ENCODE peak calls at places on chromosomes 6 and 20, in seven cellular contexts. One of them, this sample, is unnamed.

GRCh38 chr6:168115748-168116445 is 36.9 kb upstream of the FRMD1 start:
- DNase-seq in H1: no peak
- DNase-seq in SK-N-SH: no peak
- DNase-seq in HCT116: no peak
- DNase-seq in K562: no peak
- DNase-seq in GM12878: no peak
- DNase-seq in HepG2: no peak
- DNase-seq in this sample: no peak

GRCh38 chr6:144283781-144284473 is 1.2 kb upstream of the UTRN start:
- DNase-seq in H1: no peak
- DNase-seq in SK-N-SH: no peak
- DNase-seq in HCT116: no peak
- DNase-seq in K562: no peak
- DNase-seq in GM12878: no peak
- DNase-seq in HepG2: no peak
- DNase-seq in this sample: no peak

GRCh38 chr6:97697450-97697849 is 414.4 kb upstream of the MMS22L start:
- DNase-seq in H1: no peak
- DNase-seq in SK-N-SH: no peak
- DNase-seq in HCT116: no peak
- DNase-seq in K562: no peak
- DNase-seq in GM12878: no peak
- DNase-seq in HepG2: no peak
- DNase-seq in this sample: no peak

GRCh38 chr6:163955131-163955530 is 540.6 kb downstream of the QKI start:
- DNase-seq in H1: no peak
- DNase-seq in SK-N-SH: no peak
- DNase-seq in HCT116: no peak
- DNase-seq in K562: no peak
- DNase-seq in GM12878: no peak
- DNase-seq in HepG2: no peak
- DNase-seq in this sample: no peak

GRCh38 chr6:46217671-46218131 is 46.9 kb upstream of the ENPP5 start:
- DNase-seq in H1: no peak
- DNase-seq in SK-N-SH: no peak
- DNase-seq in HCT116: no peak
- DNase-seq in K562: no peak
- DNase-seq in GM12878: peak
- DNase-seq in HepG2: no peak
- DNase-seq in this sample: no peak

GRCh38 chr6:161163466-161164181 is 110.2 kb downstream of the AGPAT4 start:
- DNase-seq in H1: no peak
- DNase-seq in SK-N-SH: no peak
- DNase-seq in HCT116: no peak
- DNase-seq in K562: no peak
- DNase-seq in GM12878: no peak
- DNase-seq in HepG2: no peak
- DNase-seq in this sample: no peak

GRCh38 chr20:53918010-53918311 is 152.4 kb downstream of the BCAS1 start:
- DNase-seq in H1: no peak
- DNase-seq in SK-N-SH: no peak
- DNase-seq in HCT116: no peak
- DNase-seq in K562: no peak
- DNase-seq in GM12878: no peak
- DNase-seq in HepG2: no peak
- DNase-seq in this sample: no peak

GRCh38 chr6:31680841-31681671 is at the start of gene LY6G5C:
- DNase-seq in H1: no peak
- DNase-seq in SK-N-SH: peak
- DNase-seq in HCT116: peak
- DNase-seq in K562: peak
- DNase-seq in GM12878: no peak
- DNase-seq in HepG2: peak
- DNase-seq in this sample: peak

GRCh38 chr6:39899540-39900295 is 34.5 kb downstream of the MOCS1 start:
- DNase-seq in H1: no peak
- DNase-seq in SK-N-SH: no peak
- DNase-seq in HCT116: no peak
- DNase-seq in K562: no peak
- DNase-seq in GM12878: no peak
- DNase-seq in HepG2: no peak
- DNase-seq in this sample: no peak

GRCh38 chr20:62741701-62742491 is 33.3 kb downstream of the NTSR1 start:
- DNase-seq in H1: no peak
- DNase-seq in SK-N-SH: no peak
- DNase-seq in HCT116: no peak
- DNase-seq in K562: no peak
- DNase-seq in GM12878: no peak
- DNase-seq in HepG2: no peak
- DNase-seq in this sample: no peak

GRCh38 chr6:107511410-107512070 is 21.6 kb downstream of the SOBP start:
- DNase-seq in H1: no peak
- DNase-seq in SK-N-SH: no peak
- DNase-seq in HCT116: no peak
- DNase-seq in K562: no peak
- DNase-seq in GM12878: no peak
- DNase-seq in HepG2: no peak
- DNase-seq in this sample: no peak

GRCh38 chr6:35967059-35967769 is 46.3 kb upstream of the SRPK1 start:
- DNase-seq in H1: no peak
- DNase-seq in SK-N-SH: no peak
- DNase-seq in HCT116: no peak
- DNase-seq in K562: no peak
- DNase-seq in GM12878: no peak
- DNase-seq in HepG2: peak
- DNase-seq in this sample: no peak

GRCh38 chr6:110874880-110875547 is 429 bp downstream of the AMD1 start:
- DNase-seq in H1: no peak
- DNase-seq in SK-N-SH: peak
- DNase-seq in HCT116: no peak
- DNase-seq in K562: no peak
- DNase-seq in GM12878: no peak
- DNase-seq in HepG2: no peak
- DNase-seq in this sample: peak

GRCh38 chr6:166589334-166589731 is 2.9 kb upstream of the RAMACL start:
- DNase-seq in H1: no peak
- DNase-seq in SK-N-SH: no peak
- DNase-seq in HCT116: no peak
- DNase-seq in K562: no peak
- DNase-seq in GM12878: peak
- DNase-seq in HepG2: no peak
- DNase-seq in this sample: no peak

GRCh38 chr6:141313986-141314385 is 818.7 kb upstream of the GJE1 start:
- DNase-seq in H1: no peak
- DNase-seq in SK-N-SH: no peak
- DNase-seq in HCT116: no peak
- DNase-seq in K562: no peak
- DNase-seq in GM12878: no peak
- DNase-seq in HepG2: peak
- DNase-seq in this sample: no peak

GRCh38 chr6:100472674-100473073 is 8.0 kb upstream of the SIM1 start:
- DNase-seq in H1: no peak
- DNase-seq in SK-N-SH: no peak
- DNase-seq in HCT116: no peak
- DNase-seq in K562: no peak
- DNase-seq in GM12878: peak
- DNase-seq in HepG2: no peak
- DNase-seq in this sample: no peak

GRCh38 chr20:39271205-39271604 is 309.1 kb downstream of the DHX35 start:
- DNase-seq in H1: no peak
- DNase-seq in SK-N-SH: no peak
- DNase-seq in HCT116: no peak
- DNase-seq in K562: no peak
- DNase-seq in GM12878: no peak
- DNase-seq in HepG2: no peak
- DNase-seq in this sample: no peak

GRCh38 chr20:1333462-1334369 is 4.8 kb upstream of the SDCBP2 start:
- DNase-seq in H1: no peak
- DNase-seq in SK-N-SH: no peak
- DNase-seq in HCT116: no peak
- DNase-seq in K562: no peak
- DNase-seq in GM12878: no peak
- DNase-seq in HepG2: no peak
- DNase-seq in this sample: no peak

GRCh38 chr20:35773154-35773751 is 1.4 kb downstream of the PHF20 start:
- DNase-seq in H1: no peak
- DNase-seq in SK-N-SH: no peak
- DNase-seq in HCT116: no peak
- DNase-seq in K562: peak
- DNase-seq in GM12878: peak
- DNase-seq in HepG2: no peak
- DNase-seq in this sample: no peak

GRCh38 chr6:152170702-152171667 is 363.5 kb downstream of the ESR1 start:
- DNase-seq in H1: no peak
- DNase-seq in SK-N-SH: no peak
- DNase-seq in HCT116: no peak
- DNase-seq in K562: no peak
- DNase-seq in GM12878: peak
- DNase-seq in HepG2: peak
- DNase-seq in this sample: peak

DNA sequence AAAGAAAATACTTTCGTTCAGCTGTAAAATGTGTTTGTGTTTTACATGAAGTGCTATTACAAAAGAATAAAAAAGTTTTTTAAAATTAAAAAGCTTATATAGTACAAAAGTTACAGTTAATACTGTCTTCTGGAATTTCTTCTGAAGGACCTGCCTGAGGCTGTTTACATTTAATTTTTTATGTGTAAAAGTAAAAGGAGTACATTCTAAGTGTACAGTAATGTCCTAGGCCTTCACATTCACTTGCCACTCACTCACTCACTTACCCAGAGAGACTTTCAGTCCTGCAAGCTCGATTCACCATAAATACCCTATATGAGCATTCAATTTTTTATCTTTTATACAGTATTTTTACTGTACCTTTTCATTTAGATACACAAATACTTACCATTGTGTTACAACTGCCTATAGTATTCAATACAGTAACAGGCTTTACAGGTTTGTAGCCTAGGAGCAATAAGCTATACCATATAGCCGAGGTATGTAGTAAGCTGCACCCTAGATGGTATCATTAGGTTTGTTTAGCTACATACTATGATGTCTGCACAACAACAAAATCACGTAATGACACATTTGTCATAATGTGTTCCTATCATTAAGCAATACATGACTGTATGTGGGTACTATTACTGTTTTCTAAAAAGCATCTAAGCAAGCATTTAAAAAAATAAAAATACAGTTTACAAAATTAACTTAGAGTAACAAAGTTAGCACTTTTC is 33.0 kb downstream of the RNF146 start:
- DNase-seq in H1: no peak
- DNase-seq in SK-N-SH: no peak
- DNase-seq in HCT116: no peak
- DNase-seq in K562: no peak
- DNase-seq in GM12878: no peak
- DNase-seq in HepG2: no peak
- DNase-seq in this sample: no peak
- TF ChIP-seq JUND in H1: no peak
- TF ChIP-seq JUND in SK-N-SH: no peak
- TF ChIP-seq JUND in HCT116: no peak
- TF ChIP-seq JUND in K562: no peak
- TF ChIP-seq JUND in GM12878: no peak
- TF ChIP-seq JUND in HepG2: no peak
- TF ChIP-seq JUND in this sample: no peak

DNA sequence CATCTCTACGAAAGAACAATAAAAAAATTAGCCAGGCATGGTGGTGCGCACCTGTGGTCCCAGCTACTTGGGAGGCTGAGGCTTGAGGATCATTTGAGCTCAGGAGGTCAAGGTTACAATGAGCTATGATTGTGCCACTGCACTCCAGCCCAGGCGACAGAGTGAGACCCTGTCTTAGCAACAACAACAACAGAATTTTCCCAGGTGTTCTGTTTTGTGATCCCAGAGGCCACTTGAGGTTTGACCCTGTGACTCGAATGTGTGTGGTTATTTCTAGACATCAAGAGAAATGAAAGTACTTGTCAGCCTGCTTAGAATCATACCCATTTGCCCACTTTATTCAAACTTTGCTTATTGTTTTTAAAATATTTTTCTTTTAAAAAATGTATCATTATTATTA is 117.6 kb upstream of the CLDN20 start:
- DNase-seq in H1: no peak
- DNase-seq in SK-N-SH: no peak
- DNase-seq in HCT116: no peak
- DNase-seq in K562: no peak
- DNase-seq in GM12878: no peak
- DNase-seq in HepG2: no peak
- DNase-seq in this sample: no peak
- TF ChIP-seq JUND in H1: no peak
- TF ChIP-seq JUND in SK-N-SH: no peak
- TF ChIP-seq JUND in HCT116: no peak
- TF ChIP-seq JUND in K562: no peak
- TF ChIP-seq JUND in GM12878: no peak
- TF ChIP-seq JUND in HepG2: no peak
- TF ChIP-seq JUND in this sample: no peak

DNA sequence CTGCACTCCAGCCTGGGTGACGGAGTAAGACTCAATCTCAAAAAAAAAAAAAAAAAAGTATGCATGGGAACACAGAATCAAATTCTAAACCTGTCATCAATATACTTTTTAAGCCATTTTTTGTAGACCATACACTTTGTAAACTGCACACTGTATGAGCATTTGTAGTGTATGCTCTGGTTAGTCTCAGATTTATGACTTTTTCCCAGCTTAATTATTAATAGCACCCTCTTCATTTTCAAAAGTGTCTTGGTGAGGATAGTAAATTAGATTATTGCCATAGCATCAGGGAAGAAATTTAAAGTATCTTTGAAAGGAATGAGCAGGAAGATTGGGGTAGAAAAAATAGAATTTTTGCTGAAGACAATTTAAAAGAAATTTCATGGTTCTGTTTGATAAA is 330.8 kb upstream of the RSPO3 start:
- DNase-seq in H1: no peak
- DNase-seq in SK-N-SH: no peak
- DNase-seq in HCT116: no peak
- DNase-seq in K562: no peak
- DNase-seq in GM12878: no peak
- DNase-seq in HepG2: no peak
- DNase-seq in this sample: no peak
- TF ChIP-seq JUND in H1: no peak
- TF ChIP-seq JUND in SK-N-SH: no peak
- TF ChIP-seq JUND in HCT116: no peak
- TF ChIP-seq JUND in K562: no peak
- TF ChIP-seq JUND in GM12878: no peak
- TF ChIP-seq JUND in HepG2: no peak
- TF ChIP-seq JUND in this sample: no peak

DNA sequence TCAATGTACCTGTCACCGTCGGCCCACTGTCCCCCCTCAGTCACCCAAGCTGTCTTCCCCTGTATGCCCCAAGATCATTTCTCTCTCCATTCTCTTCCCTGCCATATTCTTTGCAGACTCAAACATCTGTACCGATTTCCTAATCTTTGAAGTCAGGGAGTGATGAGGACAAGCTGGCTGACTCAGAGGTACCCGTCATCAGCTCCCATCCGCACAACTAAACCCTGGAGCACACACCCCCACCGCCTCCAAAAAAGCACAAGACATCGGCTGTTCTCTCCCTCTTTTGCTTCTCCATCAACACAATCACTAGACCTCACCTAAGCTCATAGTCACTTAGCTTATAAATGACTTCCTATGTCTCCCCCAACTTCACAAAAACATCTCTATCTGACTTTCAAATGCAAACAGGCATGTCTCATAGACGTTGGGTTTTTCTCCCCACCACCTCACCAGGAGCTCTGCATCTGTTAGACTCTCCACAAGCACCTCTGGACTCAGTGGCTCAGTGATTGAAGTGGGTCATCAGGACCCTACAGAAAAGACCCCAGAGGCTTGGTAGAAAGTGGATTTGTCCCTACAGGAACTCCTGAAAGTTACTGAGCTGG is 11.5 kb upstream of the NFATC2 start:
- DNase-seq in H1: no peak
- DNase-seq in SK-N-SH: no peak
- DNase-seq in HCT116: no peak
- DNase-seq in K562: no peak
- DNase-seq in GM12878: no peak
- DNase-seq in HepG2: no peak
- DNase-seq in this sample: no peak
- TF ChIP-seq JUND in H1: no peak
- TF ChIP-seq JUND in SK-N-SH: no peak
- TF ChIP-seq JUND in HCT116: no peak
- TF ChIP-seq JUND in K562: no peak
- TF ChIP-seq JUND in GM12878: no peak
- TF ChIP-seq JUND in HepG2: no peak
- TF ChIP-seq JUND in this sample: no peak

This sample was measured in T47D.